ENCODE peak calls at places on chromosomes 11 and 22, in five cellular contexts. One of them, this sample, is unnamed.
A peak's percentile ranks its signal among the peaks of the same experiment; 100 is the strongest.

GRCh38 chr11:78838417-78838816 is 263.8 kb upstream of the NARS2 start:
- DNase-seq in left ventricle myocardium inferior: no peak
- DNase-seq in brain microvascular endothelial cell: no peak
- DNase-seq in endodermal cell: no peak
- DNase-seq in ascending aorta: no peak
- DNase-seq in this sample: no peak

GRCh38 chr11:19200410-19201201 is 1.2 kb downstream of the CSRP3 start:
- DNase-seq in left ventricle myocardium inferior: no peak
- DNase-seq in brain microvascular endothelial cell: no peak
- DNase-seq in endodermal cell: no peak
- DNase-seq in ascending aorta: no peak
- DNase-seq in this sample: no peak

GRCh38 chr11:8403310-8403709 is 139.6 kb upstream of the LMO1 start:
- DNase-seq in left ventricle myocardium inferior: no peak
- DNase-seq in brain microvascular endothelial cell: peak; percentile 54
- DNase-seq in endodermal cell: no peak
- DNase-seq in ascending aorta: no peak
- DNase-seq in this sample: no peak

GRCh38 chr11:132588366-132588765 is 943.9 kb downstream of the OPCML start:
- DNase-seq in left ventricle myocardium inferior: no peak
- DNase-seq in brain microvascular endothelial cell: no peak
- DNase-seq in endodermal cell: no peak
- DNase-seq in ascending aorta: no peak
- DNase-seq in this sample: no peak

GRCh38 chr11:83895516-83895915 is 609.3 kb upstream of the CCDC90B start:
- DNase-seq in left ventricle myocardium inferior: no peak
- DNase-seq in brain microvascular endothelial cell: peak; percentile 27
- DNase-seq in endodermal cell: peak; percentile 47
- DNase-seq in ascending aorta: no peak
- DNase-seq in this sample: no peak

GRCh38 chr11:107819361-107820014 is 39.1 kb downstream of the SLC35F2 start:
- DNase-seq in left ventricle myocardium inferior: no peak
- DNase-seq in brain microvascular endothelial cell: peak; percentile 40
- DNase-seq in endodermal cell: no peak
- DNase-seq in ascending aorta: no peak
- DNase-seq in this sample: no peak

GRCh38 chr11:76206327-76207081 is at the start of gene WNT11:
- DNase-seq in left ventricle myocardium inferior: peak; percentile 67
- DNase-seq in brain microvascular endothelial cell: peak; percentile 12
- DNase-seq in endodermal cell: peak; percentile 81
- DNase-seq in ascending aorta: peak; percentile 78
- DNase-seq in this sample: peak; percentile 76

GRCh38 chr11:117300301-117300700 is 9.2 kb downstream of the BACE1-AS start:
- DNase-seq in left ventricle myocardium inferior: no peak
- DNase-seq in brain microvascular endothelial cell: no peak
- DNase-seq in endodermal cell: peak; percentile 77
- DNase-seq in ascending aorta: peak; percentile 68
- DNase-seq in this sample: peak; percentile 20

GRCh38 chr11:119206512-119207299 is 567 bp downstream of the CBL start:
- DNase-seq in left ventricle myocardium inferior: peak; percentile 51
- DNase-seq in brain microvascular endothelial cell: peak; percentile 5
- DNase-seq in endodermal cell: no peak
- DNase-seq in ascending aorta: peak; percentile 79
- DNase-seq in this sample: peak; percentile 60

GRCh38 chr11:132300283-132300682 is 929.9 kb downstream of the NTM start:
- DNase-seq in left ventricle myocardium inferior: no peak
- DNase-seq in brain microvascular endothelial cell: peak; percentile 22
- DNase-seq in endodermal cell: peak; percentile 64
- DNase-seq in ascending aorta: no peak
- DNase-seq in this sample: no peak

GRCh38 chr11:68077617-68078592 is 39.1 kb downstream of the TCIRG1 start:
- DNase-seq in left ventricle myocardium inferior: no peak
- DNase-seq in brain microvascular endothelial cell: no peak
- DNase-seq in endodermal cell: no peak
- DNase-seq in ascending aorta: no peak
- DNase-seq in this sample: no peak

GRCh38 chr11:94305146-94305545 is 766 bp downstream of the IZUMO1R start:
- DNase-seq in left ventricle myocardium inferior: no peak
- DNase-seq in brain microvascular endothelial cell: no peak
- DNase-seq in endodermal cell: no peak
- DNase-seq in ascending aorta: no peak
- DNase-seq in this sample: no peak

GRCh38 chr22:28977481-28977971 is 84.1 kb downstream of the C22orf31 start:
- DNase-seq in left ventricle myocardium inferior: no peak
- DNase-seq in brain microvascular endothelial cell: peak; percentile 28
- DNase-seq in endodermal cell: no peak
- DNase-seq in ascending aorta: no peak
- DNase-seq in this sample: no peak

GRCh38 chr11:9153651-9154050 is 62.3 kb upstream of the SCUBE2 start:
- DNase-seq in left ventricle myocardium inferior: no peak
- DNase-seq in brain microvascular endothelial cell: no peak
- DNase-seq in endodermal cell: no peak
- DNase-seq in ascending aorta: no peak
- DNase-seq in this sample: no peak

GRCh38 chr22:36079041-36079440 is 50.4 kb upstream of the RBFOX2 start:
- DNase-seq in left ventricle myocardium inferior: no peak
- DNase-seq in brain microvascular endothelial cell: no peak
- DNase-seq in endodermal cell: no peak
- DNase-seq in ascending aorta: no peak
- DNase-seq in this sample: no peak

GRCh38 chr11:85822814-85823213 is 11.9 kb upstream of the SYTL2 start:
- DNase-seq in left ventricle myocardium inferior: no peak
- DNase-seq in brain microvascular endothelial cell: peak; percentile 49
- DNase-seq in endodermal cell: no peak
- DNase-seq in ascending aorta: no peak
- DNase-seq in this sample: no peak

GRCh38 chr11:15793032-15793996 is 563.0 kb downstream of the SOX6 start:
- DNase-seq in left ventricle myocardium inferior: no peak
- DNase-seq in brain microvascular endothelial cell: peak; percentile 65
- DNase-seq in endodermal cell: no peak
- DNase-seq in ascending aorta: no peak
- DNase-seq in this sample: no peak

GRCh38 chr11:290621-291231 is 1.8 kb downstream of the PGGHG start:
- DNase-seq in left ventricle myocardium inferior: peak; percentile 12
- DNase-seq in brain microvascular endothelial cell: no peak
- DNase-seq in endodermal cell: peak; percentile 53
- DNase-seq in ascending aorta: no peak
- DNase-seq in this sample: no peak

GRCh38 chr11:13358871-13359270 is 81.3 kb downstream of the BMAL1 start:
- DNase-seq in left ventricle myocardium inferior: no peak
- DNase-seq in brain microvascular endothelial cell: peak; percentile 46
- DNase-seq in endodermal cell: no peak
- DNase-seq in ascending aorta: no peak
- DNase-seq in this sample: no peak

GRCh38 chr11:70064726-70065317 is 13.3 kb upstream of the ANO1 start:
- DNase-seq in left ventricle myocardium inferior: no peak
- DNase-seq in brain microvascular endothelial cell: no peak
- DNase-seq in endodermal cell: no peak
- DNase-seq in ascending aorta: peak; percentile 44
- DNase-seq in this sample: no peak

GRCh38 chr22:37237371-37238268 is 6.4 kb downstream of the RAC2 start:
- DNase-seq in left ventricle myocardium inferior: no peak
- DNase-seq in brain microvascular endothelial cell: no peak
- DNase-seq in endodermal cell: peak; percentile 70
- DNase-seq in ascending aorta: no peak
- DNase-seq in this sample: no peak

GRCh38 chr11:9069256-9069655 is 22.1 kb downstream of the SCUBE2 start:
- DNase-seq in left ventricle myocardium inferior: no peak
- DNase-seq in brain microvascular endothelial cell: no peak
- DNase-seq in endodermal cell: no peak
- DNase-seq in ascending aorta: no peak
- DNase-seq in this sample: peak; percentile 47

GRCh38 chr11:818396-819128 is at the start of gene PNPLA2:
- DNase-seq in left ventricle myocardium inferior: no peak
- DNase-seq in brain microvascular endothelial cell: no peak
- DNase-seq in endodermal cell: no peak
- DNase-seq in ascending aorta: peak; percentile 82
- DNase-seq in this sample: no peak

GRCh38 chr11:132556316-132556715 is 976.0 kb downstream of the OPCML start:
- DNase-seq in left ventricle myocardium inferior: no peak
- DNase-seq in brain microvascular endothelial cell: no peak
- DNase-seq in endodermal cell: no peak
- DNase-seq in ascending aorta: no peak
- DNase-seq in this sample: no peak

GRCh38 chr11:99325807-99326206 is 305.1 kb downstream of the CNTN5 start:
- DNase-seq in left ventricle myocardium inferior: no peak
- DNase-seq in brain microvascular endothelial cell: peak; percentile 87
- DNase-seq in endodermal cell: no peak
- DNase-seq in ascending aorta: no peak
- DNase-seq in this sample: no peak

GRCh38 chr11:18171377-18172000 is 1.1 kb upstream of the MRGPRX4 start:
- DNase-seq in left ventricle myocardium inferior: no peak
- DNase-seq in brain microvascular endothelial cell: peak; percentile 12
- DNase-seq in endodermal cell: peak; percentile 81
- DNase-seq in ascending aorta: no peak
- DNase-seq in this sample: peak; percentile 11

GRCh38 chr11:129384415-129384814 is 8.8 kb downstream of the BARX2 start:
- DNase-seq in left ventricle myocardium inferior: no peak
- DNase-seq in brain microvascular endothelial cell: no peak
- DNase-seq in endodermal cell: no peak
- DNase-seq in ascending aorta: no peak
- DNase-seq in this sample: no peak

GRCh38 chr11:129383060-129383459 is 7.4 kb downstream of the BARX2 start:
- DNase-seq in left ventricle myocardium inferior: no peak
- DNase-seq in brain microvascular endothelial cell: no peak
- DNase-seq in endodermal cell: no peak
- DNase-seq in ascending aorta: no peak
- DNase-seq in this sample: no peak

GRCh38 chr11:129385801-129386200 is 10.2 kb downstream of the BARX2 start:
- DNase-seq in left ventricle myocardium inferior: no peak
- DNase-seq in brain microvascular endothelial cell: no peak
- DNase-seq in endodermal cell: no peak
- DNase-seq in ascending aorta: no peak
- DNase-seq in this sample: no peak

GRCh38 chr11:129380413-129380812 is 4.8 kb downstream of the BARX2 start:
- DNase-seq in left ventricle myocardium inferior: no peak
- DNase-seq in brain microvascular endothelial cell: no peak
- DNase-seq in endodermal cell: no peak
- DNase-seq in ascending aorta: no peak
- DNase-seq in this sample: no peak

GRCh38 chr11:129382583-129382982 is 6.9 kb downstream of the BARX2 start:
- DNase-seq in left ventricle myocardium inferior: no peak
- DNase-seq in brain microvascular endothelial cell: no peak
- DNase-seq in endodermal cell: peak; percentile 65
- DNase-seq in ascending aorta: no peak
- DNase-seq in this sample: no peak
- H3K27me3 ChIP-seq in left ventricle myocardium inferior: peaks cover 88% of the 10 kb centered on the region
- H3K27me3 ChIP-seq in brain microvascular endothelial cell: peaks cover 4% of the 10 kb centered on the region
- H3K27me3 ChIP-seq in endodermal cell: peaks cover 22% of the 10 kb centered on the region
- H3K27me3 ChIP-seq in ascending aorta: no peaks in the 10 kb centered on the region
- H3K27me3 ChIP-seq in this sample: peaks cover 6% of the 10 kb centered on the region

GRCh38 chr11:22426915-22427314 is 88.7 kb downstream of the SLC17A6 start:
- DNase-seq in left ventricle myocardium inferior: no peak
- DNase-seq in brain microvascular endothelial cell: no peak
- DNase-seq in endodermal cell: no peak
- DNase-seq in ascending aorta: no peak
- DNase-seq in this sample: no peak
- TF ChIP-seq CTCF in left ventricle myocardium inferior: peak; percentile 29
- TF ChIP-seq CTCF in brain microvascular endothelial cell: peak; percentile 8
- TF ChIP-seq CTCF in endodermal cell: no peak
- TF ChIP-seq CTCF in ascending aorta: no peak
- TF ChIP-seq CTCF in this sample: no peak

DNA sequence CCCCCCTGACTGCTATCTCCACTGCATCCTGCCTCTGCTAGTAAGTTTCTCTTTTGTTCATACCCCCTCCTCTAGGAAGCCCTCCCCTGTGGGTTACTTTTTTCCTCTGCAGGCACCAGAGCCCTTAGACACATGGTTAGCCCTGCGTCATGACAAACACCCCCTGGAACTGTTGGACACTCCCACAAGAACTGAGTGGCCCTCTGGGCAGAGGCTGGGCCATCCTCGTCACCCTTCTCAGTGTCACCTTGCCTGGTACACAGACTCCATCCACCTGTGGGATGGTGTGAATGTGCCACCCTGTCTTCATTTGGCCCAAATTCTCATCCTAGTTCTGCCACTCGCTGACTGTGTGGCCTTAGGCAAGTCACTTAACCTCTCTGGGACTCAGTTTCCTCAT is 4.1 kb upstream of the RAB3IL1 start:
- DNase-seq in left ventricle myocardium inferior: no peak
- DNase-seq in brain microvascular endothelial cell: no peak
- DNase-seq in endodermal cell: no peak
- DNase-seq in ascending aorta: peak; percentile 30
- DNase-seq in this sample: no peak
- H3K27me3 ChIP-seq in left ventricle myocardium inferior: peaks cover 10% of the 10 kb centered on the region
- H3K27me3 ChIP-seq in brain microvascular endothelial cell: peaks cover 19% of the 10 kb centered on the region
- H3K27me3 ChIP-seq in endodermal cell: peaks cover 10% of the 10 kb centered on the region
- H3K27me3 ChIP-seq in ascending aorta: no peaks in the 10 kb centered on the region
- H3K27me3 ChIP-seq in this sample: no peaks in the 10 kb centered on the region

GRCh38 chr11:114501901-114502300 is 57.8 kb downstream of the NXPE1 start:
- DNase-seq in left ventricle myocardium inferior: no peak
- DNase-seq in brain microvascular endothelial cell: no peak
- DNase-seq in endodermal cell: no peak
- DNase-seq in ascending aorta: no peak
- DNase-seq in this sample: no peak

DNA sequence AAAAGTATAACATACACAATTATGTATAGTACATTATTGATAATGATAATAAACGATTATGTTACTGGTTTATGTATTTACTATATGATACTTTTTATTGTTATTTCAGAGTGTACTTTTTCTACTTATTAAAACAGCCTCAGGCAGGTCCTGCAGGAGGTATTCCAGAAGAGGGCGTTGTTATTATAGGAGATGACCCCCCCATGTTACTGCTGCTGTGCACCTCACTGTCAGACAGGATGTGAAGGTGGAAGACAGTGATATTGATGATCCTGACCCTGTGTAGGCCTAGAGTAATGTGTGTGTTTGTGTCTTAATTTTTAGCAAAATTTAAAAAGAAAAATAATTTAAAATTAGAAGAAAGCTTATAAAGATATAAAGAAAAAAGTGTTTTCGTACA is 57.6 kb downstream of the REXO2 start:
- DNase-seq in left ventricle myocardium inferior: no peak
- DNase-seq in brain microvascular endothelial cell: no peak
- DNase-seq in endodermal cell: no peak
- DNase-seq in ascending aorta: no peak
- DNase-seq in this sample: no peak
- TF ChIP-seq CTCF in left ventricle myocardium inferior: no peak
- TF ChIP-seq CTCF in brain microvascular endothelial cell: no peak
- TF ChIP-seq CTCF in endodermal cell: peak; percentile 18
- TF ChIP-seq CTCF in ascending aorta: no peak
- TF ChIP-seq CTCF in this sample: no peak

This sample was measured in BE2C.